ENCODE peak calls at places on chromosomes 5 and 9, in seven cellular contexts. K, Y, B, M, L, Q and Z are unnamed samples. For H3K4me1, the result is how much of the 10 kb centered on the place peaks cover.

GRCh38 chr5:149745944-149746326 is 15.8 kb downstream of the PPARGC1B start:
- DNase-seq in K (no peak), Y (no peak), B (no peak), M (no peak), L (no peak), Q (no peak), Z (no peak)

GRCh38 chr5:180799194-180799593 is 3.4 kb downstream of the MGAT1 start:
- DNase-seq in K (no peak), Y (no peak), B (no peak), M (no peak), L (no peak), Q (peak), Z (no peak)

GRCh38 chr5:44833249-44833648 is 24.5 kb downstream of the MRPS30 start:
- DNase-seq in K (no peak), Y (no peak), B (no peak), M (no peak), L (no peak), Q (no peak), Z (no peak)

GRCh38 chr9:117733465-117733864 is 29.3 kb downstream of the TLR4 start:
- DNase-seq in K (no peak), Y (no peak), B (no peak), M (no peak), L (no peak), Q (no peak), Z (no peak)

GRCh38 chr5:115979628-115980041 is 17.4 kb downstream of the LVRN start:
- DNase-seq in K (no peak), Y (no peak), B (peak), M (no peak), L (no peak), Q (no peak), Z (no peak)

GRCh38 chr5:90612930-90613329 is 54.3 kb downstream of the ADGRV1 start:
- DNase-seq in K (no peak), Y (no peak), B (no peak), M (no peak), L (no peak), Q (no peak), Z (no peak)

GRCh38 chr9:127519301-127520166 is 68.2 kb downstream of the LRSAM1 start:
- DNase-seq in K (peak), Y (peak), B (peak), M (no peak), L (no peak), Q (peak), Z (no peak)

GRCh38 chr9:137021979-137022619 is 5.9 kb downstream of the ABCA2 start:
- DNase-seq in K (no peak), Y (no peak), B (peak), M (peak), L (peak), Q (peak), Z (peak)

GRCh38 chr5:98364549-98364948 is 408.9 kb upstream of the RGMB start:
- DNase-seq in K (no peak), Y (no peak), B (no peak), M (no peak), L (no peak), Q (no peak), Z (no peak)

GRCh38 chr5:50580506-50580905 is 85.9 kb upstream of the PARP8 start:
- DNase-seq in K (no peak), Y (no peak), B (no peak), M (no peak), L (no peak), Q (no peak), Z (no peak)

GRCh38 chr9:109793196-109793595 is 13.2 kb downstream of the PALM2AKAP2 start:
- DNase-seq in K (no peak), Y (no peak), B (peak), M (no peak), L (no peak), Q (no peak), Z (no peak)

GRCh38 chr5:84642795-84643194 is 258.1 kb upstream of the EDIL3 start:
- DNase-seq in K (no peak), Y (no peak), B (peak), M (no peak), L (no peak), Q (no peak), Z (no peak)

GRCh38 chr9:121463026-121463827 is 36.4 kb downstream of the GGTA1 start:
- DNase-seq in K (peak), Y (peak), B (peak), M (peak), L (no peak), Q (peak), Z (no peak)

GRCh38 chr9:72443855-72444254 is 77.6 kb upstream of the TMC1 start:
- DNase-seq in K (no peak), Y (no peak), B (no peak), M (no peak), L (no peak), Q (no peak), Z (no peak)

GRCh38 chr5:22023784-22024183 is 829.4 kb downstream of the CDH12 start:
- DNase-seq in K (no peak), Y (no peak), B (no peak), M (no peak), L (no peak), Q (no peak), Z (no peak)

GRCh38 chr5:10789021-10789420 is 28.0 kb upstream of the DAP start:
- DNase-seq in K (peak), Y (no peak), B (peak), M (no peak), L (no peak), Q (no peak), Z (no peak)

GRCh38 chr9:72440383-72440782 is 75.4 kb upstream of the ZFAND5 start:
- DNase-seq in K (no peak), Y (no peak), B (no peak), M (no peak), L (no peak), Q (no peak), Z (no peak)

GRCh38 chr5:107670028-107670926 is 460 bp downstream of the EFNA5 start:
- DNase-seq in K (no peak), Y (peak), B (peak), M (peak), L (no peak), Q (peak), Z (no peak)

GRCh38 chr9:81623778-81624177 is 65.6 kb downstream of the TLE1 start:
- DNase-seq in K (no peak), Y (no peak), B (no peak), M (no peak), L (no peak), Q (no peak), Z (no peak)
- H3K4me1 ChIP-seq in K (under half), Y (under half), B (under half), M (under half), L (under half), Q (under half), Z (under half)

GRCh38 chr5:139638736-139639618 is 9.2 kb upstream of the CXXC5 start:
- DNase-seq in K (no peak), Y (no peak), B (no peak), M (no peak), L (no peak), Q (no peak), Z (no peak)
- H3K4me1 ChIP-seq in K (under half), Y (under half), B (under half), M (half or more), L (half or more), Q (under half), Z (under half)

GRCh38 chr5:171963416-171963815 is 43.0 kb downstream of the FBXW11 start:
- DNase-seq in K (no peak), Y (no peak), B (no peak), M (no peak), L (no peak), Q (no peak), Z (no peak)

GRCh38 chr5:171966964-171967363 is 39.5 kb downstream of the FBXW11 start:
- DNase-seq in K (no peak), Y (no peak), B (no peak), M (no peak), L (no peak), Q (no peak), Z (no peak)

GRCh38 chr5:171965740-171966139 is 40.7 kb downstream of the FBXW11 start:
- DNase-seq in K (no peak), Y (no peak), B (no peak), M (no peak), L (no peak), Q (no peak), Z (no peak)

GRCh38 chr5:171968512-171968911 is 37.9 kb downstream of the FBXW11 start:
- DNase-seq in K (no peak), Y (no peak), B (no peak), M (no peak), L (no peak), Q (no peak), Z (no peak)

DNA sequence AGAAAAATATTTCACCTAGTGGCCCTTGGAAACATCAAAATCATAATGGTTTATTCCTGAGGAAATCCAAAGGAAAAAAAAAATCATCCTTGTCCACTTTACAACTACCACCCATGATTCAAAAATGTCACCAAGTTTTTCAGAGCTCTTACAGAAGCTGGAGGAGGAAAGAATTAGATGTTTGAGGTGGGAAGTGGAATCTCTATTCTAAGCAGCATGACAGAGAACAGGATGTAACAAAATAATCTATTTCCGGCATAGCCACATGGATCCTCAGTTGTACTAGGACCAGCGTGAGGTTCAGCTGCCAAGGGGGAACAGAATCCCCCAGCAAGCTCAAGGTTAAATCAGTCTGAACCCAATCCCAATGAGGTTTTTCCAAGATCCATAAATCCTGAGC is 40.2 kb downstream of the FBXW11 start:
- DNase-seq in K (no peak), Y (no peak), B (no peak), M (no peak), L (no peak), Q (no peak), Z (no peak)
- H3K4me1 ChIP-seq in K (under half), Y (under half), B (under half), M (under half), L (under half), Q (under half), Z (under half)

GRCh38 chr9:125235805-125236534 is 5.2 kb downstream of the HSPA5 start:
- DNase-seq in K (no peak), Y (no peak), B (no peak), M (no peak), L (no peak), Q (no peak), Z (no peak)
- H3K4me1 ChIP-seq in K (under half), Y (under half), B (under half), M (half or more), L (under half), Q (under half), Z (under half)

DNA sequence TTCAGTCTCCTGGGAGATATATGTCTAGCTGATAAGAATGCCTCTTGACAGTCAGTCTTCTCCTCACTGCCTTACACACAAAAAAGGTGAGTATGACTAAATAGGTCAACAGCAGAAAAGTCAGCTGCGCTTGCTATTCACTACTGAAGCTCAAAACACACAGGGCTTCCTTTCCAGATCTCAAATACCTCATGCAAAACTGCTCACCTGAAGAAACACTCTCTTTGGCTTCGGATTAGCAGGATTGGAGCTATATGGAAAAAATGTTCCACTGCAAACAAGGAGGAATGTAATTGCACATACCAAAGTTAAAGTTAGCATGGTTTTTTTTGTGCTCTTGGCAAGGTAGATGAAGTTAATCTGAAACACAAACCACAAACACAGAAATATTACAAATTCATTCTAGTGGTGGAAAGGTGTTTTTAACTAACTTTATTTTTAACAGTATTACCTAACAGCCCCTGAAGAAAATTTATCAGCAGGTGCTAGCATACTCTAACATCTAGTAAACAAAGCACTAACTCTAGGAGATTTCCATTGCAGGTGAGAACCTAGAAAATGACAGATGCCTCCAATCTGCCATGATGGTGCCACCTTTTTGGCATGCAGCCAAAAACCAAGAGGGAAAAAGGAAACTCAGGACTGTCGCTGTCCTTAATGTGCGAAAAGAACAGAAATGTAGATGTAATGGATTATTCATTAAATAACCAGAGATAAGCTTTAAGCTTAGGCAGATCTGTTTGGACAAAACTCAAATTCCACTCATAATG is 31.8 kb downstream of the ERMP1 start:
- DNase-seq in K (no peak), Y (no peak), B (peak), M (no peak), L (no peak), Q (no peak), Z (no peak)
- H3K4me1 ChIP-seq in K (under half), Y (under half), B (under half), M (under half), L (under half), Q (under half), Z (under half)